ENCODE peak calls at places on chromosomes 4 and X, in four cellular contexts. W, Z, I and N are unnamed samples.
A peak's percentile ranks its signal among the peaks of the same experiment; 100 is the strongest.

GRCh38 chr4:68962868-68963267 is 11.3 kb upstream of the UGT2A3 start:
- ATAC-seq in W (no peak), Z (no peak), I (no peak), N (no peak)

GRCh38 chr4:111618908-111619307 is 526.3 kb upstream of the FAM241A start:
- ATAC-seq in W (no peak), Z (no peak), I (no peak), N (no peak)

GRCh38 chrX:55006827-55007621 is 6.9 kb downstream of the APEX2 start:
- ATAC-seq in W (no peak), Z (no peak), I (no peak), N (no peak)

GRCh38 chr4:89316931-89317366 is 9.3 kb upstream of the GPRIN3 start:
- ATAC-seq in W (peak; percentile 48), Z (no peak), I (no peak), N (peak; percentile 91)

GRCh38 chrX:133994576-133994975 is 9.2 kb upstream of the GPC3 start:
- ATAC-seq in W (no peak), Z (no peak), I (no peak), N (no peak)

GRCh38 chr4:109184421-109184956 is 118.0 kb downstream of the COL25A1 start:
- ATAC-seq in W (no peak), Z (no peak), I (peak; percentile 90), N (no peak)

GRCh38 chrX:8731579-8732395 is at the start of gene ANOS1:
- ATAC-seq in W (peak; percentile 51), Z (no peak), I (peak; percentile 85), N (no peak)

GRCh38 chrX:38811515-38812239 is 10.4 kb downstream of the MID1IP1 start:
- ATAC-seq in W (peak; percentile 71), Z (no peak), I (no peak), N (peak; percentile 83)

GRCh38 chrX:31227250-31227649 is 155.4 kb upstream of the FTHL17 start:
- ATAC-seq in W (no peak), Z (no peak), I (no peak), N (no peak)

GRCh38 chr4:48431401-48431800 is 51.7 kb upstream of the SLC10A4 start:
- ATAC-seq in W (no peak), Z (no peak), I (no peak), N (peak; percentile 47)

GRCh38 chrX:1534321-1535168 is 2.4 kb downstream of the P2RY8 start:
- ATAC-seq in W (peak; percentile 65), Z (no peak), I (no peak), N (peak; percentile 28)

GRCh38 chrX:78886550-78886949 is 58.6 kb upstream of the P2RY10 start:
- ATAC-seq in W (peak; percentile 85), Z (no peak), I (no peak), N (no peak)

GRCh38 chr4:156971168-156971601 is 414 bp downstream of the PDGFC start:
- ATAC-seq in W (no peak), Z (peak; percentile 23), I (peak; percentile 38), N (no peak)